ENCODE peak calls at places on chromosomes 12 and 14, in nine cellular contexts. Z is tibial nerve, S is Peyer's patch, L is HepG2, T is heart left ventricle, K is HCT116, Q is prostate gland, N is IMR-90, V is lower leg skin. W is an unnamed sample.

GRCh38 chr14:72686101-72686500 is 207.8 kb downstream of the DPF3 start:
- DNase-seq in Q (no peak), N (no peak), K (no peak), T (no peak), V (no peak), Z (no peak), S (no peak), L (no peak), W (no peak)

GRCh38 chr14:71661441-71661840 is 270.8 kb upstream of the RGS6 start:
- DNase-seq in K (no peak), T (no peak), Q (no peak), L (no peak), V (no peak), Z (no peak), S (no peak), N (no peak), W (no peak)

GRCh38 chr12:20264608-20265114 is 103.7 kb upstream of the PDE3A start:
- DNase-seq in Z (no peak), N (peak), Q (no peak), T (no peak), L (no peak), S (no peak), V (no peak), K (no peak), W (no peak)

GRCh38 chr12:120702629-120703028 is 7.6 kb upstream of the UNC119B start:
- DNase-seq in N (no peak), V (no peak), Q (no peak), S (no peak), Z (no peak), T (no peak), L (peak), K (no peak), W (no peak)

GRCh38 chr14:49924852-49925251 is 32.0 kb downstream of the ARF6 start:
- DNase-seq in K (no peak), Z (no peak), Q (no peak), V (no peak), N (no peak), T (no peak), S (peak), L (no peak), W (no peak)

GRCh38 chr12:50988051-50988450 is 35.7 kb downstream of the HIGD1C start:
- DNase-seq in Q (no peak), L (no peak), Z (no peak), K (no peak), T (no peak), N (peak), V (no peak), S (no peak), W (no peak)

GRCh38 chr14:81323621-81324400 is 76.3 kb downstream of the STON2 start:
- DNase-seq in Z (no peak), L (no peak), K (peak), Q (peak), V (peak), T (no peak), N (no peak), S (peak), W (no peak)

GRCh38 chr12:58711968-58712367 is 208.3 kb downstream of the LRIG3 start:
- DNase-seq in S (no peak), Z (no peak), N (peak), V (no peak), Q (no peak), L (no peak), K (no peak), T (no peak), W (no peak)

GRCh38 chr14:51666070-51666469 is 14.4 kb downstream of the FRMD6 start:
- DNase-seq in Z (no peak), N (no peak), L (no peak), V (no peak), T (no peak), S (no peak), K (no peak), Q (no peak), W (no peak)

GRCh38 chr12:120833849-120834248 is 70.3 kb downstream of the SPPL3 start:
- DNase-seq in T (no peak), L (no peak), Z (no peak), V (no peak), K (no peak), S (no peak), N (peak), Q (no peak), W (no peak)

GRCh38 chr14:105061428-105062047 is 3.7 kb downstream of the GPR132 start:
- DNase-seq in T (peak), V (no peak), S (peak), N (no peak), Q (no peak), Z (no peak), K (no peak), L (no peak), W (peak)
- TF ChIP-seq POLR2A in T (peak), V (no peak), S (no peak), N (no peak), Q (no peak), Z (no peak), K (no peak), L (no peak), W (no peak)

DNA sequence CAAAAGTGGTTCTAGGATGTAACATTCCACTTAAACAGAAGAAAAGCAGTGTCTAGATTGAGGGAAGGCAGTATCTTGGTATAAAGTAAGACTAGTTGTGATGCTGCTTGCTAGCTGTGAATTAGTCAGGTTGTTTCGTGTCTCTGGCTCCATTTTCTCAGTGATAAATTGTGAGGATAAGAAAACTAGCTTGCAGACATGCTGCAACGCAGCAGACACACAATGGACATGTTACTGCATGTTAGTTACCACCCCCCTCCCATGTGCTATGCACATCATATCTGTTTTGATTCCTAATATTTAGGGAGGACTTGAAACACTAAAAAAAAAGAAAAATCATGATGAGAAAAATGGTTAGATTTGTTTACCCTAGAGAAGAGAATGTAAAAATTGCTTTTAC is 2.9 kb downstream of the CCNK start:
- DNase-seq in T (no peak), V (no peak), Q (no peak), S (no peak), K (no peak), N (no peak), Z (no peak), L (no peak), W (no peak)
- H3K4me3 ChIP-seq in T (no peak), V (no peak), Q (no peak), S (no peak), K (no peak), N (no peak), Z (no peak), L (no peak), W (no peak)

DNA sequence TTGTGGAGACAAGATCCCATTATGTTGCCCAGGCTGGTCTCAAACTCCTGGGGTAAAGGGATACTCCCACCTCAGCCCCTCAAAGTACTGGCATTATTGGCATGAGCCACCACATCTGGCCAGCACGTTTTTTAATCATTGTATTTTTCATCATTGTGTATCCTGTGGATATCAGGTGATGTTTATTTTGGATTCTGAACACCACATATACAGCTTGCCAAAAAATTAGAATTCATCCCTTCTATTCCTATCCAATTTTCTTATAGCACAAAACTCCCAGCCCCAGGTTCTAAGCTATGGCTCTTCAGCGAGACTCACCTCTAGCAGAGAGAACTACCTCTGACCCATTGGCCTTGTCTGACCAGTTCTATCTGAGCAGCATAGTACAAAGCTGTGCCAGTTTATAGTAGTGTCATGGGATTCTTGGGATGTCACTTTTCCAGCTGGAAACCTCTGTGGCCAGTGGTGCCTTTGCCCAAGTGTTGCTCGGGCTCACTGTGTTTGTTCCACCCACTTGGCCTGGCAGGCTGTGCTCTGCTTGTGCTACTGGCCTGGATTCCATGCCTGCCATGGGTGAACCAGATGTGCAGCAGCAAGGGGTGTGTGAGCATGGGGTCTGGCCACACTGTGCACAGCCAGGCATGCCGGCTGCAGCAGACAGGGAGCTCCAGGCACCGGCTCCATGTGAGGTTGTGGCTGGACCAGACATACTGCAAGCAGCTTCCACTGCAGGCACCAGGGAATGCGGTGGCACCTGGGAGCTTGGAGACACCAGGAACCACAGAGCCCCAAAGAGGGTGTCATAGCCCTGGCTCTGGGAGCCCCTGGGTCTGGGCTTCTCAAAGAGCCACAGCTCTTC is 37.2 kb downstream of the TIMELESS start:
- DNase-seq in K (no peak), S (no peak), V (no peak), Q (no peak), T (no peak), L (no peak), N (no peak), Z (no peak), W (no peak)
- TF ChIP-seq POLR2A in K (no peak), S (no peak), V (no peak), Q (no peak), T (no peak), L (no peak), N (no peak), Z (no peak), W (no peak)

GRCh38 chr12:76555797-76556196 is 3.8 kb downstream of the OSBPL8 start:
- DNase-seq in K (no peak), Z (no peak), V (no peak), Q (no peak), N (no peak), T (no peak), S (no peak), L (no peak), W (no peak)
- H3K4me3 ChIP-seq in K (no peak), Z (no peak), V (no peak), Q (no peak), N (no peak), T (no peak), S (no peak), L (no peak), W (no peak)

W was measured in sigmoid colon.